ENCODE peak calls at places on chromosomes 13 and 19, in six cellular contexts. J, V, P, M, Y and Z are unnamed samples.

GRCh38 chr13:51804295-51805172 is 571 bp upstream of the DHRS12 start:
- DNase-seq in J (no peak), V (no peak), P (no peak), M (peak), Y (no peak), Z (no peak)

GRCh38 chr19:43765109-43765876 is 10.5 kb upstream of the SMG9 start:
- DNase-seq in J (peak), V (no peak), P (peak), M (no peak), Y (peak), Z (no peak)

GRCh38 chr13:99686157-99686572 is 184.9 kb downstream of the TM9SF2 start:
- DNase-seq in J (no peak), V (peak), P (no peak), M (peak), Y (peak), Z (no peak)

GRCh38 chr13:28313579-28313978 is 175.2 kb downstream of the PAN3 start:
- DNase-seq in J (peak), V (no peak), P (no peak), M (no peak), Y (no peak), Z (no peak)

GRCh38 chr19:4456843-4457653 is 546 bp downstream of the UBXN6 start:
- DNase-seq in J (no peak), V (peak), P (no peak), M (peak), Y (no peak), Z (no peak)

GRCh38 chr19:13087795-13088537 is 14.7 kb downstream of the LYL1 start:
- DNase-seq in J (no peak), V (no peak), P (no peak), M (no peak), Y (no peak), Z (no peak)

GRCh38 chr19:38547446-38547845 is 70.3 kb downstream of the MAP4K1 start:
- DNase-seq in J (no peak), V (no peak), P (peak), M (no peak), Y (no peak), Z (no peak)

GRCh38 chr13:102643656-102644055 is 46.9 kb downstream of the TPP2 start:
- DNase-seq in J (no peak), V (no peak), P (no peak), M (no peak), Y (no peak), Z (no peak)

GRCh38 chr19:15885167-15885566 is 12.7 kb downstream of the CYP4F2 start:
- DNase-seq in J (no peak), V (no peak), P (no peak), M (no peak), Y (no peak), Z (no peak)
- TF ChIP-seq JUND in J (no peak), V (no peak), P (no peak), M (no peak), Y (no peak), Z (no peak)

GRCh38 chr19:40233811-40234389 is 7.4 kb upstream of the CCNP start:
- DNase-seq in J (no peak), V (no peak), P (no peak), M (no peak), Y (no peak), Z (no peak)
- TF ChIP-seq JUND in J (no peak), V (no peak), P (no peak), M (no peak), Y (no peak), Z (no peak)

GRCh38 chr13:112170823-112171569 is 104.0 kb downstream of the SOX1 start:
- DNase-seq in J (no peak), V (no peak), P (no peak), M (no peak), Y (no peak), Z (no peak)

GRCh38 chr13:112172017-112172416 is 105.1 kb downstream of the SOX1 start:
- DNase-seq in J (no peak), V (no peak), P (no peak), M (no peak), Y (no peak), Z (no peak)

GRCh38 chr13:112171570-112171965 is 104.6 kb downstream of the SOX1 start:
- DNase-seq in J (no peak), V (no peak), P (no peak), M (no peak), Y (no peak), Z (no peak)

GRCh38 chr13:112174476-112175110 is 107.6 kb downstream of the SOX1 start:
- DNase-seq in J (no peak), V (no peak), P (no peak), M (no peak), Y (no peak), Z (no peak)

DNA sequence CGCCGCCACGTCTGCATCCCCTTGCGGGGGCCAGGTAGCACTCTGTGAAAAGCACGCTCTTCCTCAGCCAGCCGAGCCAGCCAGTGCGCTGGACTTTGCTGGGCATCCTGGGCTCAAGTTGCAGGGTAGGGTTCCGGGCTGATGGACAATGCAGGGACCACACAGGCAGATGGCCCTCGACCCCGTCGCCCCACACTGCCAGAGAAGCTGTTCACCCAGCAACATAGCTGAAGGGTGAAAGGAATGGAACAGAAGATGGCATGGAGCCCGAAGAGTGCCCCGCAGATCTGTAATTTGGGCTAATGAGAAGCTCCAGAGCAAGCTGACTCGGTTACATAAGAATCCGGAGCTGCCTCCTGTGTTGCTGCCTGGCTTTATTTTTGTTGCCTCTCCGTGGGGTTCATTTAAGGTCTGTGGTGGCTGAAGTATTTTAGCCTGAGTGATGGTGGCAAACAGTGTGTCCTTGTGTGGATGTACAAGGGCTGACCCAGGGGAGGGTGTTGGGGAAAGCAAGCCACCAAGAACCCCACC is 105.8 kb downstream of the SOX1 start:
- DNase-seq in J (no peak), V (no peak), P (no peak), M (no peak), Y (no peak), Z (no peak)
- TF ChIP-seq JUND in J (no peak), V (no peak), P (no peak), M (no peak), Y (no peak), Z (no peak)

DNA sequence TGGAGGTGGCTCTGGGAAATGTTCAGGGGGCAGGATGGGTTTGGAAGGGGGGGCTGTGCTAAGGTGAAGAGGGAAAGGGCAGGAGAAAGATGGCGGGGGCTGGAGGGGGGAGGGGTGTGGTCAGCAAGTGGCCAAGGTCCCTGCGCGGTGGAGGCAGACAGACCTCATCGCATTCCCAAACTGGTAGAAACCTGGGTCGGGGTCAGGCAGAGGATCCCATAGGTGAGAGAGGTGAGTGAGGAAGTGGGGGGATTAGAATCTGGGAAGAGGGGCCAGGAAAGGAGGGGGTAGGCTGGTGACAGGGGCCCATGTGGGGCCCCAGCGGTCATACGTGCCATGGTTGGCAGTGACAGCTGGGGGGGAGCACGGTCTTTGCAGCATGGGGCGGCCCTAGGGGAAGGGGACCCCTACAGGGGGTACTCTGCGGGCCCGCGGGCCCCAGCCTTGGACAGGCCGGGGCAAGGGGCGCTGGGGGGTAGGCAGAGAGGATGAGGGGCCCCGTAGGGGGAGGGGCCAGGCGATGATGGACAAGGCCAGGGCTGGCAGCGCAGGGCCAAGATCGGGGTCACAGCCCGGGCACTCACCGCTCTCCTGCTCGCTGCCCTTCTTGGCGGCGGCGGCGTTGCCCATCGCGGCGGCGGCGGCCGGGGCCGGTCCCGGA is 514 bp downstream of the PRKACA start:
- DNase-seq in J (no peak), V (no peak), P (no peak), M (peak), Y (no peak), Z (no peak)
- TF ChIP-seq JUND in J (no peak), V (no peak), P (no peak), M (no peak), Y (no peak), Z (no peak)

DNA sequence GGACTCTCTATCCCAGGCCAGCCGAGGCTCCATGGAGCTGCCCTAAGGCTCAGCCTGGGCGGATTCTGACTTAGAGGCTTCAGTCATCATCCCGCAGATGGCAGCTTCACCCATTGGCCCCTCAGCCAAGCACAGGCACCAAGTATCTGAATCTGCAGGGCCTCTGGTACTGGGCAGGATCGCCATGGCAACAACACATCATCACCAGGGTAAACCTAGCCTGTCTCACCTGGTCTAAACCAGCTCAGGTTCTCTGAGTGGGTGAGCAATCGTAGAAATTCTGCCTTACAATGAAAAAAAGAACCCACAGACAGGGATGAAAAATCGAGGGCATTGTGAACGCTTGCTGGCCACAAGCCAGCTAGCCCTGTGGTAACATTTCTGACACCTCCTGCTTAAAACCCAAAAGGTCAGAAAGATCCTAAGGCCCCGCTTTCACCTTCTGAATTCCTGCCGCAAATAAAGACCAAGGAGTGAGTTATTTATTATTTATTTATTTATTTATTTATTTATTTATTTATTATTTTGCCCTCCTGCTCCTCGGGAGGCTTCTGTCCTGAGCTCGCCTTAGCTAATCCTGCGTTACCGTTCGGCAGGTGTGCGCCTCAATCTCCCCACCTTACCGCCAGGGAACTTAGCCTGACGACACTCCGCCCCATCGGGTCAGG is 12.0 kb upstream of the CEACAM21 start:
- DNase-seq in J (no peak), V (no peak), P (no peak), M (no peak), Y (no peak), Z (no peak)
- TF ChIP-seq JUND in J (no peak), V (no peak), P (no peak), M (no peak), Y (no peak), Z (no peak)

GRCh38 chr13:108855737-108856387 is 226.5 kb downstream of the MYO16 start:
- DNase-seq in J (no peak), V (no peak), P (no peak), M (no peak), Y (no peak), Z (no peak)

GRCh38 chr13:108860418-108860817 is 231.0 kb downstream of the MYO16 start:
- DNase-seq in J (no peak), V (no peak), P (no peak), M (no peak), Y (no peak), Z (no peak)

GRCh38 chr13:108858676-108859075 is 229.3 kb downstream of the MYO16 start:
- DNase-seq in J (no peak), V (no peak), P (no peak), M (no peak), Y (no peak), Z (no peak)

GRCh38 chr13:108859202-108860012 is 230.0 kb downstream of the MYO16 start:
- DNase-seq in J (no peak), V (no peak), P (no peak), M (no peak), Y (no peak), Z (no peak)
- TF ChIP-seq JUND in J (no peak), V (no peak), P (no peak), M (no peak), Y (no peak), Z (peak)

GRCh38 chr13:22148187-22148586 is 477.3 kb downstream of the FGF9 start:
- DNase-seq in J (no peak), V (no peak), P (no peak), M (no peak), Y (no peak), Z (no peak)

GRCh38 chr13:22154041-22154440 is 483.2 kb downstream of the FGF9 start:
- DNase-seq in J (no peak), V (no peak), P (no peak), M (no peak), Y (no peak), Z (no peak)
- TF ChIP-seq JUND in J (no peak), V (no peak), P (no peak), M (no peak), Y (no peak), Z (no peak)

GRCh38 chr13:75357576-75358295 is 124.2 kb downstream of the TBC1D4 start:
- DNase-seq in J (peak), V (peak), P (no peak), M (peak), Y (peak), Z (peak)

GRCh38 chr13:75362026-75362425 is 119.9 kb downstream of the TBC1D4 start:
- DNase-seq in J (no peak), V (no peak), P (no peak), M (no peak), Y (no peak), Z (no peak)

GRCh38 chr13:75359266-75359665 is 122.7 kb downstream of the TBC1D4 start:
- DNase-seq in J (peak), V (no peak), P (no peak), M (no peak), Y (no peak), Z (no peak)

GRCh38 chr13:75363371-75363770 is 118.6 kb downstream of the TBC1D4 start:
- DNase-seq in J (no peak), V (no peak), P (no peak), M (no peak), Y (no peak), Z (no peak)

DNA sequence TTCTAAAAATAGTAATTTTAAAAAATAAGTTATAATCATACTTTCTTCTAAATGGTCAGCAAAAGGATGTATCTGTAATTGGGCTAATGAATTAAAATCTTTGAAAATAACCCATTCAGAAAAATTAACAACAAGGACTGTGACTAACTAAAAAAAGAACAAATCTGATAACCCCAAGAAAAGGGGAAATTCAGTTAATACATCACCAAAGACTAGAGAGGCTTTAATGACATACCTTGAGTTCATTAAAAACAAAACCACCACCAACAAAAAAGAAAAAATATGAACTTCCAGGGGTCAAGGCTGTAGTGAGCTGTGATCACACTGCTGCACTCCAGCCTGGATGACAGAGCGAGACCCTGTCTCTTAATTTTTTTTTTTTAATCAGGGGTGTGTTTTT is 121.8 kb downstream of the TBC1D4 start:
- DNase-seq in J (no peak), V (no peak), P (no peak), M (no peak), Y (no peak), Z (no peak)
- TF ChIP-seq JUND in J (no peak), V (no peak), P (no peak), M (no peak), Y (no peak), Z (no peak)

GRCh38 chr19:18397242-18398202 is at the start of gene LRRC25:
- DNase-seq in J (no peak), V (peak), P (no peak), M (peak), Y (no peak), Z (no peak)

GRCh38 chr19:18406749-18407148 is 9.3 kb upstream of the LRRC25 start:
- DNase-seq in J (no peak), V (no peak), P (no peak), M (no peak), Y (no peak), Z (no peak)

GRCh38 chr19:18396471-18397241 is 766 bp downstream of the LRRC25 start:
- DNase-seq in J (no peak), V (no peak), P (no peak), M (no peak), Y (no peak), Z (no peak)

GRCh38 chr19:18399008-18399407 is 1.6 kb upstream of the LRRC25 start:
- DNase-seq in J (no peak), V (no peak), P (no peak), M (no peak), Y (no peak), Z (no peak)

GRCh38 chr19:18401580-18402112 is 4.2 kb upstream of the LRRC25 start:
- DNase-seq in J (no peak), V (no peak), P (no peak), M (no peak), Y (peak), Z (no peak)
- TF ChIP-seq JUND in J (no peak), V (no peak), P (no peak), M (no peak), Y (no peak), Z (no peak)